ENCODE peak calls at places on chromosomes 11 and 22, in nine cellular contexts. V is pancreas; H is left ventricle myocardium inferior; K is adipocyte; Y is IMR-90; L is CD4-positive, CD25-positive, alpha-beta regulatory T cell; F is kidney; T is thyroid gland; B is fibroblast of lung. W is an unnamed sample. For H3K36me3, H3K4me1 and H3K9me3, the result is how much of the 10 kb centered on the place peaks cover.

GRCh38 chr11:12075291-12075690 is 35.1 kb upstream of the MICAL2 start:
- DNase-seq in V (no peak), B (no peak), K (no peak), H (no peak), T (no peak), Y (no peak), F (no peak), L (no peak), W (no peak)

GRCh38 chr11:132490976-132491375 is 1041.3 kb downstream of the OPCML start:
- DNase-seq in H (no peak), L (no peak), T (no peak), V (no peak), Y (no peak), F (no peak), B (no peak), K (peak), W (no peak)

GRCh38 chr22:45164217-45165123 is 745 bp downstream of the NUP50 start:
- DNase-seq in T (peak), B (peak), H (peak), L (peak), F (peak), V (peak), K (peak), Y (no peak), W (no peak)

GRCh38 chr22:17754233-17754925 is 19.9 kb downstream of the BID start:
- DNase-seq in B (no peak), F (no peak), V (no peak), L (peak), K (no peak), Y (no peak), H (no peak), T (no peak), W (no peak)

GRCh38 chr11:100672483-100673038 is 14.5 kb upstream of the ARHGAP42 start:
- DNase-seq in K (no peak), L (no peak), B (peak), V (no peak), T (no peak), F (no peak), Y (no peak), H (no peak), W (no peak)

GRCh38 chr11:46343520-46343919 is 3.7 kb upstream of the DGKZ start:
- DNase-seq in Y (no peak), F (no peak), V (no peak), L (no peak), K (no peak), H (no peak), B (no peak), T (no peak), W (no peak)

GRCh38 chr11:44028401-44028800 is 19.4 kb upstream of the ACCSL start:
- DNase-seq in F (no peak), T (no peak), B (no peak), K (no peak), L (no peak), Y (no peak), V (no peak), H (no peak), W (no peak)

GRCh38 chr11:123056835-123057491 is 5.0 kb downstream of the HSPA8 start:
- DNase-seq in H (no peak), V (no peak), L (no peak), Y (no peak), F (no peak), T (no peak), K (no peak), B (no peak), W (no peak)

GRCh38 chr11:35962373-35963138 is 18.7 kb downstream of the LDLRAD3 start:
- DNase-seq in H (no peak), B (peak), F (no peak), V (no peak), T (no peak), K (no peak), Y (no peak), L (no peak), W (no peak)

GRCh38 chr11:110092577-110093406 is at the start of gene ZC3H12C:
- DNase-seq in L (peak), F (peak), V (peak), T (peak), B (peak), K (peak), H (peak), Y (peak), W (peak)

GRCh38 chr22:17907731-17908051 is 116.7 kb downstream of the MICAL3 start:
- DNase-seq in T (no peak), V (no peak), K (peak), F (no peak), Y (no peak), L (no peak), H (no peak), B (no peak), W (no peak)

GRCh38 chr11:72585762-72586590 is 88.2 kb downstream of the PDE2A start:
- DNase-seq in V (peak), F (peak), Y (peak), K (peak), T (peak), L (peak), H (peak), B (peak), W (peak)

GRCh38 chr22:42880815-42881214 is 23.7 kb upstream of the ARFGAP3 start:
- DNase-seq in B (no peak), L (no peak), Y (no peak), F (no peak), H (no peak), K (no peak), T (no peak), V (peak), W (no peak)

GRCh38 chr11:122748968-122749687 is 89.2 kb upstream of the CRTAM start:
- DNase-seq in H (no peak), Y (peak), V (no peak), F (no peak), T (peak), L (peak), K (peak), B (peak), W (no peak)

GRCh38 chr11:122747358-122747757 is 90.9 kb upstream of the CRTAM start:
- DNase-seq in T (no peak), K (no peak), F (no peak), B (peak), H (no peak), Y (peak), V (no peak), L (no peak), W (no peak)

GRCh38 chr11:57320719-57321387 is 3.9 kb downstream of the TNKS1BP1 start:
- DNase-seq in L (no peak), B (no peak), T (no peak), H (no peak), K (no peak), F (peak), V (peak), Y (no peak), W (no peak)

GRCh38 chr11:63574856-63575602 is 11.8 kb upstream of the PLAAT2 start:
- DNase-seq in Y (peak), V (no peak), T (no peak), L (no peak), K (no peak), F (no peak), B (peak), H (peak), W (peak)

GRCh38 chr22:19109198-19110063 is 12.8 kb downstream of the DGCR2 start:
- DNase-seq in Y (peak), F (no peak), V (no peak), L (peak), B (peak), H (no peak), K (peak), T (peak), W (peak)

GRCh38 chr11:134916421-134916820 is 504.4 kb upstream of the B3GAT1 start:
- DNase-seq in T (no peak), Y (no peak), K (no peak), H (no peak), L (no peak), F (no peak), V (no peak), B (no peak), W (no peak)

GRCh38 chr11:4105916-4106315 is 11.3 kb downstream of the RRM1 start:
- DNase-seq in L (no peak), H (no peak), F (no peak), T (no peak), Y (no peak), K (no peak), V (no peak), B (no peak), W (no peak)

GRCh38 chr22:44091021-44091721 is 67.1 kb downstream of the PARVB start:
- DNase-seq in F (peak), T (no peak), Y (no peak), B (no peak), L (peak), K (peak), H (no peak), V (no peak), W (no peak)

GRCh38 chr22:37273846-37274225 is 8.5 kb upstream of the CYTH4 start:
- DNase-seq in T (no peak), B (no peak), F (no peak), L (no peak), V (no peak), H (no peak), Y (no peak), K (no peak), W (no peak)

GRCh38 chr22:49930596-49931412 is 12.4 kb downstream of the CRELD2 start:
- DNase-seq in B (peak), V (peak), F (peak), L (peak), Y (peak), K (peak), T (peak), H (peak), W (peak)

GRCh38 chr11:46381046-46381835 is at the start of gene MDK:
- DNase-seq in T (no peak), L (no peak), B (no peak), Y (no peak), H (no peak), F (peak), V (peak), K (peak), W (no peak)

GRCh38 chr11:74702383-74703007 is 28.7 kb downstream of the CHRDL2 start:
- DNase-seq in Y (peak), H (peak), T (peak), K (peak), F (no peak), V (peak), B (peak), L (peak), W (no peak)

GRCh38 chr22:21816787-21817496 is 50.5 kb downstream of the MAPK1 start:
- DNase-seq in L (peak), K (peak), H (no peak), V (no peak), F (no peak), T (no peak), B (peak), Y (peak), W (no peak)

GRCh38 chr11:9565822-9566560 is 7.5 kb upstream of the WEE1 start:
- DNase-seq in L (peak), F (no peak), V (peak), K (peak), T (no peak), Y (peak), H (no peak), B (peak), W (no peak)

GRCh38 chr11:66843776-66844495 is 695 bp downstream of the RCE1 start:
- DNase-seq in H (no peak), V (no peak), B (no peak), F (peak), Y (no peak), K (no peak), L (no peak), T (no peak), W (peak)
- H3K36me3 ChIP-seq in H (under half), V (under half), B (under half), F (under half), Y (under half), K (under half), L (under half), T (under half), W (under half)

GRCh38 chr11:128686045-128686741 is 7.7 kb upstream of the FLI1 start:
- DNase-seq in B (no peak), Y (no peak), F (peak), K (no peak), V (no peak), T (no peak), H (no peak), L (peak), W (no peak)
- H3K4me1 ChIP-seq in B (under half), Y (under half), F (under half), K (under half), V (under half), T (under half), H (half or more), L (under half), W (under half)

DNA sequence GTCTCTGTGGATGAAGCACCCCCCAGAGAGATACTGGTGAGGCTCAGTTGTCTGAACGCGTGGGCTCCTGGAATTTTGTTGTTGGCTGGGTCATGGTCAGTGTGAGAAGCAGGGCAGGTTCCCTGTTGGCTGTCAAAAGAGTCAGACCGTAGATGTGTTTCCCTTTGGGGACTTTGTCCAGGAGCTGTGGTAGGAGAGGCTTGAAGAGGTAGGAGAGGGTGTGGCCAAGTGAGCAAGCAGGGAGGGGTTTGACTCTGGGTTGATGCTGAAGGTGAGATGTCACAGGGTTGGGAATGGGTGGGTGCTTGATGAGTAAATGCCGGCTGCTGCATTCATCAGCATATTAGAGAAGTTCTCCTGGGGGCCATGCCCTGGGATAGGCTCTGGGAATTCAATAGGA is 803.2 kb downstream of the TBC1D22A start:
- DNase-seq in K (no peak), B (no peak), Y (no peak), T (no peak), H (no peak), V (no peak), F (no peak), L (no peak), W (no peak)
- H3K9me3 ChIP-seq in K (under half), B (under half), Y (under half), T (under half), H (under half), V (under half), F (under half), L (under half), W (under half)

GRCh38 chr11:640021-640706 is 3.1 kb downstream of the DRD4 start:
- DNase-seq in H (no peak), B (no peak), Y (no peak), L (no peak), V (no peak), F (no peak), T (no peak), K (no peak), W (no peak)

GRCh38 chr11:643366-643765 is 6.3 kb downstream of the DRD4 start:
- DNase-seq in Y (no peak), T (no peak), L (no peak), H (no peak), B (no peak), F (no peak), V (no peak), K (no peak), W (no peak)

GRCh38 chr11:639324-639977 is 2.4 kb downstream of the DRD4 start:
- DNase-seq in F (no peak), T (peak), B (no peak), K (no peak), Y (no peak), L (no peak), V (no peak), H (no peak), W (no peak)

GRCh38 chr11:643849-644738 is 7.0 kb downstream of the DRD4 start:
- DNase-seq in F (no peak), K (no peak), Y (no peak), B (no peak), L (no peak), V (no peak), H (no peak), T (no peak), W (no peak)

DNA sequence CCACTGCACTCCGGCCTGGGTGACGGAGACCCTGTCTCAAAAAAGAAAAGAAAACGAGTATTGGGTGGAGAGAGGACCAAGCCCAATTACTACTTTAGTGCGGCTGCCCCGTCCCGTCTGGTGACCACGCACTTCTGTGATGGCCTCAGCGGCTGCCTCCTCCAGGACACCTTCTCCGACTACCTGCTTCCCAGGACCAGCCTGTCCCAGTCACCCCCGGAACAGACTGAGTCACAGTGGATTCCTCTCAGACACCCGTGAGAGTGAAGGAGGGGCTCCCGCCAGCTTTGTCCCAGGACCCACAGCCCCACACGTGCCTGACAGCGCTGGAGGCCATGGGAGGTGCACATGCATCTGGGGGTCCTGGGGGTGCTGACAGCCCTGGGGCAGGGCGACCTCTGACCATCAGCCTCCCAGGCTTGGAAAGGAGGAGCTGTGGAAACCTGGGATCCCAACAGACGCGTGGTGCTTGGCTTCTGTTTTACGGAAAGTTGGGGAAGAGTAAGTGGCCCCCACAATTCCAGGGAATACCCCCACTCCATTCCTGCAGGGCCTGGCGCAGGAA is 4.8 kb downstream of the DRD4 start:
- DNase-seq in L (no peak), B (no peak), T (no peak), H (no peak), K (no peak), F (peak), Y (no peak), V (no peak), W (no peak)
- H3K36me3 ChIP-seq in L (under half), B (under half), T (under half), H (under half), K (under half), F (under half), Y (under half), V (under half), W (under half)

GRCh38 chr22:48531721-48532435 is 1295.8 kb downstream of the BRD1 start:
- DNase-seq in F (no peak), L (no peak), K (no peak), T (no peak), B (no peak), Y (no peak), V (no peak), H (no peak), W (no peak)
- H3K4me1 ChIP-seq in F (under half), L (under half), K (under half), T (under half), B (under half), Y (under half), V (under half), H (under half), W (under half)

DNA sequence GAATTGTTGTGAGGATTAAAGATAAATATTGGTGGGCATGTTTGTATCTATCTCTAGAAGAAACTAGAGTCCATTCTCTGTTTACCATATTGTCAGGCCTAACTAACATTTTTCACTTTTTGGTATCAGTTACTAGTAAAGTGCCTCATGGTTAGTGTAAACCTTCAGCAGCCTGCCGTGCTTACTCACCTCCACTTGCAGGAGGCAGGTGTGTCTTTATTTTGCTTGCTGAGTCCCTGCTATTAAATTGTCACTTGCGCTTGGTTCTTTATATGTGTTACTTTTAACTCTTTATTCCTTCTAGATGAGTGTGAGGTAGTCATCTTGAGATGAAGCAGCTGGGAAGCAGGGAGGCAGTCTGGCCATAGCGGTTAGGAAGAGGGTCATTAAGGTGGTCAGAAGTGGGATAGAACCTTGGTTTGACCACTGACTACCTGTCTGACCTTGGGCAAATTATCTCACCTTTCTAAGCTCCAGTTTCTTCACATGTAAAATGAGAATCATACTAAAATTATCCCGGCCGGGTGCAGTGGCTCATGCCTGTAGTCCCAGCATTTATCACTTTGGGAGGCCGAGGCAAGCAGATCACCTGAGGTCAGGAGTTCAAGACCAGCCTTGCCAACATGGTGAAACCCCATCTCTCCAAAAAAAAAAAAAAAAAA is 21.2 kb downstream of the PPP6R3 start:
- DNase-seq in F (no peak), B (no peak), L (no peak), K (no peak), T (no peak), V (no peak), Y (no peak), H (no peak), W (no peak)
- H3K9me3 ChIP-seq in F (under half), B (under half), L (under half), K (under half), T (under half), V (under half), Y (under half), H (under half), W (under half)

GRCh38 chr22:30015229-30015797 is 65.0 kb upstream of the HORMAD2 start:
- DNase-seq in V (no peak), B (peak), T (no peak), L (no peak), H (no peak), Y (peak), F (no peak), K (peak), W (no peak)

GRCh38 chr22:30014244-30014643 is 66.0 kb upstream of the HORMAD2 start:
- DNase-seq in H (no peak), Y (no peak), B (no peak), T (no peak), F (no peak), K (no peak), V (no peak), L (no peak), W (no peak)

GRCh38 chr22:30016596-30016995 is 63.7 kb upstream of the HORMAD2 start:
- DNase-seq in L (no peak), T (no peak), H (no peak), Y (peak), K (no peak), V (no peak), F (no peak), B (no peak), W (no peak)

GRCh38 chr22:30017375-30017774 is 62.9 kb upstream of the HORMAD2 start:
- DNase-seq in V (no peak), L (no peak), H (no peak), T (no peak), F (no peak), K (peak), B (peak), Y (peak), W (no peak)

GRCh38 chr22:30015846-30016245 is 64.4 kb upstream of the HORMAD2 start:
- DNase-seq in V (no peak), F (no peak), L (no peak), T (no peak), H (no peak), B (peak), Y (peak), K (peak), W (no peak)
- H3K36me3 ChIP-seq in V (half or more), F (half or more), L (half or more), T (under half), H (half or more), B (under half), Y (half or more), K (half or more), W (under half)

DNA sequence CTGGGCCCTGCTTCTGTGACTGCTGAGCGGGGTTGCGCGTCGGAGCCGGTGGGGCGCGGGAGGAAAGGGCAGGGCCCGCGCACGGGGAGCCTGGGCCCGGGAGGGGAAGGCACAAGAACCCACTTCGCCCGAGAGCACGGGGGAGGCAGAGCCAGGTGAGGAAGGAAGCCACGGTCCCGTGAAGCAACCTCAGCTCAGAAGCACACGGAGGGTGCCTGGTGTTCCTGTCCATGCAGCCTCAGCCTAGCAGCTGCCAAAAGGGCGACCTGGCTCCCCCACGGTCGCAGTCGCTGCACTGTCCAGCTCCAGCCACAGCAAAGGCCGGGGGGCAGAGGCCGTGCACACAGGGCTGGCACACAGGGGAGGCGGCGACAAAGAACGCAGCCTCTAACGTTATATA is 9.3 kb upstream of the CDC42BPG start:
- DNase-seq in B (no peak), V (no peak), H (no peak), Y (no peak), K (no peak), T (no peak), F (no peak), L (peak), W (no peak)
- H3K4me1 ChIP-seq in B (under half), V (under half), H (half or more), Y (under half), K (under half), T (under half), F (under half), L (half or more), W (under half)